ENCODE peak calls at places on chromosomes 12 and 14, in seven cellular contexts. One of them, this sample, is unnamed.

GRCh38 chr14:78324353-78324752 is 154.2 kb downstream of the NRXN3 start:
- DNase-seq in tibial artery: no peak
- DNase-seq in breast epithelium: no peak
- DNase-seq in CD4-positive, CD25-positive, alpha-beta regulatory T cell: no peak
- DNase-seq in astrocyte: no peak
- DNase-seq in psoas muscle: no peak
- DNase-seq in CD8-positive, alpha-beta memory T cell: no peak
- DNase-seq in this sample: no peak

GRCh38 chr14:69247691-69248440 is 12.1 kb upstream of the GALNT16 start:
- DNase-seq in psoas muscle: peak; percentile 46
- DNase-seq in astrocyte: peak; percentile 80
- DNase-seq in CD4-positive, CD25-positive, alpha-beta regulatory T cell: no peak
- DNase-seq in CD8-positive, alpha-beta memory T cell: no peak
- DNase-seq in tibial artery: peak; percentile 79
- DNase-seq in breast epithelium: no peak
- DNase-seq in this sample: no peak

GRCh38 chr12:76765598-76765997 is 1.7 kb downstream of the ZDHHC17 start:
- DNase-seq in psoas muscle: no peak
- DNase-seq in tibial artery: no peak
- DNase-seq in CD8-positive, alpha-beta memory T cell: peak; percentile 11
- DNase-seq in breast epithelium: no peak
- DNase-seq in astrocyte: no peak
- DNase-seq in CD4-positive, CD25-positive, alpha-beta regulatory T cell: no peak
- DNase-seq in this sample: no peak

GRCh38 chr14:76051717-76052459 is 66.3 kb downstream of the IFT43 start:
- DNase-seq in CD4-positive, CD25-positive, alpha-beta regulatory T cell: no peak
- DNase-seq in tibial artery: no peak
- DNase-seq in psoas muscle: no peak
- DNase-seq in breast epithelium: no peak
- DNase-seq in astrocyte: no peak
- DNase-seq in CD8-positive, alpha-beta memory T cell: no peak
- DNase-seq in this sample: no peak

GRCh38 chr14:75861161-75861621 is 120.6 kb downstream of the TGFB3 start:
- DNase-seq in astrocyte: peak; percentile 66
- DNase-seq in tibial artery: no peak
- DNase-seq in CD4-positive, CD25-positive, alpha-beta regulatory T cell: no peak
- DNase-seq in breast epithelium: no peak
- DNase-seq in CD8-positive, alpha-beta memory T cell: no peak
- DNase-seq in psoas muscle: no peak
- DNase-seq in this sample: no peak

GRCh38 chr14:100703574-100704220 is 23.0 kb upstream of the DLK1 start:
- DNase-seq in CD4-positive, CD25-positive, alpha-beta regulatory T cell: no peak
- DNase-seq in psoas muscle: no peak
- DNase-seq in tibial artery: no peak
- DNase-seq in astrocyte: no peak
- DNase-seq in breast epithelium: peak; percentile 72
- DNase-seq in CD8-positive, alpha-beta memory T cell: no peak
- DNase-seq in this sample: no peak

GRCh38 chr14:28635387-28635786 is 131.2 kb upstream of the FOXG1 start:
- DNase-seq in tibial artery: no peak
- DNase-seq in breast epithelium: no peak
- DNase-seq in psoas muscle: no peak
- DNase-seq in CD4-positive, CD25-positive, alpha-beta regulatory T cell: peak; percentile 9
- DNase-seq in astrocyte: peak; percentile 14
- DNase-seq in CD8-positive, alpha-beta memory T cell: no peak
- DNase-seq in this sample: no peak

GRCh38 chr12:112759786-112760185 is 31.8 kb upstream of the RPH3A start:
- DNase-seq in CD4-positive, CD25-positive, alpha-beta regulatory T cell: no peak
- DNase-seq in tibial artery: no peak
- DNase-seq in astrocyte: no peak
- DNase-seq in psoas muscle: no peak
- DNase-seq in breast epithelium: no peak
- DNase-seq in CD8-positive, alpha-beta memory T cell: no peak
- DNase-seq in this sample: no peak

GRCh38 chr12:123095074-123095694 is 55.7 kb downstream of the PITPNM2 start:
- DNase-seq in breast epithelium: no peak
- DNase-seq in tibial artery: no peak
- DNase-seq in CD4-positive, CD25-positive, alpha-beta regulatory T cell: no peak
- DNase-seq in astrocyte: no peak
- DNase-seq in CD8-positive, alpha-beta memory T cell: no peak
- DNase-seq in psoas muscle: no peak
- DNase-seq in this sample: no peak

GRCh38 chr14:34539407-34540180 is at the start of gene EAPP:
- DNase-seq in CD8-positive, alpha-beta memory T cell: peak; percentile 91
- DNase-seq in tibial artery: peak; percentile 99
- DNase-seq in CD4-positive, CD25-positive, alpha-beta regulatory T cell: peak; percentile 97
- DNase-seq in breast epithelium: peak; percentile 98
- DNase-seq in astrocyte: peak; percentile 96
- DNase-seq in psoas muscle: peak; percentile 98
- DNase-seq in this sample: peak; percentile 98

GRCh38 chr12:69639400-69640016 is 28.8 kb upstream of the LRRC10 start:
- DNase-seq in psoas muscle: peak; percentile 53
- DNase-seq in CD8-positive, alpha-beta memory T cell: peak; percentile 38
- DNase-seq in astrocyte: peak; percentile 30
- DNase-seq in breast epithelium: no peak
- DNase-seq in tibial artery: peak; percentile 71
- DNase-seq in CD4-positive, CD25-positive, alpha-beta regulatory T cell: peak; percentile 70
- DNase-seq in this sample: peak; percentile 82

GRCh38 chr12:4177257-4177656 is 96.3 kb upstream of the CCND2 start:
- DNase-seq in CD4-positive, CD25-positive, alpha-beta regulatory T cell: no peak
- DNase-seq in CD8-positive, alpha-beta memory T cell: no peak
- DNase-seq in psoas muscle: no peak
- DNase-seq in astrocyte: no peak
- DNase-seq in breast epithelium: no peak
- DNase-seq in tibial artery: no peak
- DNase-seq in this sample: no peak

GRCh38 chr12:4172999-4173398 is 100.6 kb upstream of the CCND2 start:
- DNase-seq in CD4-positive, CD25-positive, alpha-beta regulatory T cell: no peak
- DNase-seq in tibial artery: no peak
- DNase-seq in CD8-positive, alpha-beta memory T cell: no peak
- DNase-seq in psoas muscle: no peak
- DNase-seq in breast epithelium: no peak
- DNase-seq in astrocyte: peak; percentile 4
- DNase-seq in this sample: no peak

GRCh38 chr12:4174417-4174816 is 99.1 kb upstream of the CCND2 start:
- DNase-seq in tibial artery: no peak
- DNase-seq in psoas muscle: no peak
- DNase-seq in CD8-positive, alpha-beta memory T cell: no peak
- DNase-seq in CD4-positive, CD25-positive, alpha-beta regulatory T cell: no peak
- DNase-seq in breast epithelium: no peak
- DNase-seq in astrocyte: no peak
- DNase-seq in this sample: no peak

GRCh38 chr12:4178424-4179184 is 95.0 kb upstream of the CCND2 start:
- DNase-seq in breast epithelium: no peak
- DNase-seq in CD4-positive, CD25-positive, alpha-beta regulatory T cell: peak; percentile 29
- DNase-seq in CD8-positive, alpha-beta memory T cell: no peak
- DNase-seq in astrocyte: no peak
- DNase-seq in psoas muscle: no peak
- DNase-seq in tibial artery: no peak
- DNase-seq in this sample: no peak

GRCh38 chr12:4176168-4176567 is 97.4 kb upstream of the CCND2 start:
- DNase-seq in tibial artery: no peak
- DNase-seq in CD4-positive, CD25-positive, alpha-beta regulatory T cell: no peak
- DNase-seq in psoas muscle: no peak
- DNase-seq in astrocyte: no peak
- DNase-seq in breast epithelium: no peak
- DNase-seq in CD8-positive, alpha-beta memory T cell: no peak
- DNase-seq in this sample: no peak
- H3K27ac ChIP-seq in tibial artery: no peak overlapping the region
- H3K27ac ChIP-seq in CD4-positive, CD25-positive, alpha-beta regulatory T cell: no peak overlapping the region
- H3K27ac ChIP-seq in psoas muscle: no peak overlapping the region
- H3K27ac ChIP-seq in astrocyte: no peak overlapping the region
- H3K27ac ChIP-seq in breast epithelium: no peak overlapping the region
- H3K27ac ChIP-seq in CD8-positive, alpha-beta memory T cell: no peak overlapping the region
- H3K27ac ChIP-seq in this sample: no peak overlapping the region

GRCh38 chr12:30782316-30783173 is 27.8 kb upstream of the CAPRIN2 start:
- DNase-seq in tibial artery: no peak
- DNase-seq in breast epithelium: no peak
- DNase-seq in CD4-positive, CD25-positive, alpha-beta regulatory T cell: no peak
- DNase-seq in CD8-positive, alpha-beta memory T cell: no peak
- DNase-seq in astrocyte: no peak
- DNase-seq in psoas muscle: peak; percentile 58
- DNase-seq in this sample: peak; percentile 6
- H3K9me3 ChIP-seq in tibial artery: no peaks in the 10 kb centered on the region
- H3K9me3 ChIP-seq in breast epithelium: no peaks in the 10 kb centered on the region
- H3K9me3 ChIP-seq in CD4-positive, CD25-positive, alpha-beta regulatory T cell: no peaks in the 10 kb centered on the region
- H3K9me3 ChIP-seq in CD8-positive, alpha-beta memory T cell: no peaks in the 10 kb centered on the region
- H3K9me3 ChIP-seq in astrocyte: no peaks in the 10 kb centered on the region
- H3K9me3 ChIP-seq in psoas muscle: no peaks in the 10 kb centered on the region
- H3K9me3 ChIP-seq in this sample: peaks cover 12% of the 10 kb centered on the region

GRCh38 chr12:54030442-54030801 is 2.2 kb downstream of the HOXC6 start:
- DNase-seq in psoas muscle: no peak
- DNase-seq in astrocyte: no peak
- DNase-seq in CD8-positive, alpha-beta memory T cell: no peak
- DNase-seq in tibial artery: no peak
- DNase-seq in CD4-positive, CD25-positive, alpha-beta regulatory T cell: no peak
- DNase-seq in breast epithelium: no peak
- DNase-seq in this sample: no peak
- H3K27me3 ChIP-seq in psoas muscle: peaks cover 4% of the 10 kb centered on the region
- H3K27me3 ChIP-seq in astrocyte: peaks cover 87% of the 10 kb centered on the region
- H3K27me3 ChIP-seq in CD8-positive, alpha-beta memory T cell: peaks cover 81% of the 10 kb centered on the region
- H3K27me3 ChIP-seq in tibial artery: no peaks in the 10 kb centered on the region
- H3K27me3 ChIP-seq in CD4-positive, CD25-positive, alpha-beta regulatory T cell: peaks cover 40% of the 10 kb centered on the region
- H3K27me3 ChIP-seq in breast epithelium: no peaks in the 10 kb centered on the region
- H3K27me3 ChIP-seq in this sample: no peaks in the 10 kb centered on the region

GRCh38 chr14:85535916-85536834 is 6.2 kb downstream of the FLRT2 start:
- DNase-seq in breast epithelium: no peak
- DNase-seq in CD8-positive, alpha-beta memory T cell: no peak
- DNase-seq in tibial artery: no peak
- DNase-seq in astrocyte: peak; percentile 48
- DNase-seq in psoas muscle: no peak
- DNase-seq in CD4-positive, CD25-positive, alpha-beta regulatory T cell: no peak
- DNase-seq in this sample: peak; percentile 61
- H3K27ac ChIP-seq in breast epithelium: peak overlapping the region; percentile 49
- H3K27ac ChIP-seq in CD8-positive, alpha-beta memory T cell: no peak overlapping the region
- H3K27ac ChIP-seq in tibial artery: no peak overlapping the region
- H3K27ac ChIP-seq in astrocyte: no peak overlapping the region
- H3K27ac ChIP-seq in psoas muscle: peak overlapping the region; percentile 83
- H3K27ac ChIP-seq in CD4-positive, CD25-positive, alpha-beta regulatory T cell: no peak overlapping the region
- H3K27ac ChIP-seq in this sample: peak overlapping the region; percentile 32

DNA sequence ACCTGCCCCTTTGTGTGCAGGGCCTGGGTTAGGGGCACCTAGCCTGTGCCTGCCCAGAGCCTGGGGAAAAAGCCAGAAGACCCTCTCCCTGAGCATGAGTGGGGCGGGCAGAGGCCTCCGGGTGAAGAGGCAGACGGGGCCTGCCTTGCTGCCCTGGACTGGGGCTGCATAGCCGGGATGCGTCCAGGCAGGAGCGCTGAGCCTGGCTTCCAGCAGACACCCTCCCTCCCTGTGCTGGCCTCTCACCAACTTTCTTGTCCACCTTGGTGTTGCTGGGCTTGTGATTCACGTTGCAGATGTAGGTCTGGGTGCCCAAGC is 216.1 kb downstream of the TMEM121 start:
- DNase-seq in psoas muscle: no peak
- DNase-seq in breast epithelium: no peak
- DNase-seq in tibial artery: no peak
- DNase-seq in CD4-positive, CD25-positive, alpha-beta regulatory T cell: no peak
- DNase-seq in CD8-positive, alpha-beta memory T cell: no peak
- DNase-seq in astrocyte: no peak
- DNase-seq in this sample: no peak
- H3K9me3 ChIP-seq in psoas muscle: no peaks in the 10 kb centered on the region
- H3K9me3 ChIP-seq in breast epithelium: no peaks in the 10 kb centered on the region
- H3K9me3 ChIP-seq in tibial artery: no peaks in the 10 kb centered on the region
- H3K9me3 ChIP-seq in CD4-positive, CD25-positive, alpha-beta regulatory T cell: no peaks in the 10 kb centered on the region
- H3K9me3 ChIP-seq in CD8-positive, alpha-beta memory T cell: no peaks in the 10 kb centered on the region
- H3K9me3 ChIP-seq in astrocyte: peaks cover 8% of the 10 kb centered on the region
- H3K9me3 ChIP-seq in this sample: no peaks in the 10 kb centered on the region

GRCh38 chr14:99546230-99546879 is 57.7 kb downstream of the CCDC85C start:
- DNase-seq in CD8-positive, alpha-beta memory T cell: no peak
- DNase-seq in astrocyte: no peak
- DNase-seq in breast epithelium: no peak
- DNase-seq in tibial artery: no peak
- DNase-seq in CD4-positive, CD25-positive, alpha-beta regulatory T cell: no peak
- DNase-seq in psoas muscle: no peak
- DNase-seq in this sample: no peak

GRCh38 chr14:99543369-99543768 is 60.6 kb downstream of the CCDC85C start:
- DNase-seq in breast epithelium: no peak
- DNase-seq in tibial artery: no peak
- DNase-seq in CD4-positive, CD25-positive, alpha-beta regulatory T cell: no peak
- DNase-seq in psoas muscle: no peak
- DNase-seq in CD8-positive, alpha-beta memory T cell: no peak
- DNase-seq in astrocyte: no peak
- DNase-seq in this sample: no peak

GRCh38 chr14:99543985-99544384 is 60.0 kb downstream of the CCDC85C start:
- DNase-seq in CD4-positive, CD25-positive, alpha-beta regulatory T cell: no peak
- DNase-seq in breast epithelium: no peak
- DNase-seq in CD8-positive, alpha-beta memory T cell: no peak
- DNase-seq in psoas muscle: no peak
- DNase-seq in astrocyte: no peak
- DNase-seq in tibial artery: no peak
- DNase-seq in this sample: no peak

GRCh38 chr14:99545574-99545973 is 58.4 kb downstream of the CCDC85C start:
- DNase-seq in breast epithelium: no peak
- DNase-seq in psoas muscle: no peak
- DNase-seq in CD4-positive, CD25-positive, alpha-beta regulatory T cell: no peak
- DNase-seq in CD8-positive, alpha-beta memory T cell: no peak
- DNase-seq in tibial artery: no peak
- DNase-seq in astrocyte: no peak
- DNase-seq in this sample: no peak

DNA sequence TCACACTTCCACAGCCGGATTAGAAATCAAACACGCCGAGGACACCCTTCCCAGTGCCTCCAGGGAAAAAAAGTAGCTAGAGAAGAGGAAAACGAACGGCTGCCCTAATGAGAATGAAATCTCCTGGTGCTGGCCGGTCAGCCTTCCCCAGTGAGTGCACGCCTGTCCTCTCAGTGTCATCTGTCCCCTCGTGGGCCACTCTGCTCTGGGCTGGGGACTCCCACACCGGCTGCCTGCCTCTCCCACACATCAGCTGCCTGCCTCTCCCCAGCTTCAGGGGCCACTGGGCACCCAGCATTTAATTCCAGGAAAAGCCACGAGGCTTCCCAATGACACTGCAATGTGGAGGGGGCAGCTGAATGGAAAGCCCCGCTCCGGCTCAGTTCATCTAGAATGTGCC is 59.0 kb downstream of the CCDC85C start:
- DNase-seq in psoas muscle: no peak
- DNase-seq in astrocyte: no peak
- DNase-seq in tibial artery: no peak
- DNase-seq in CD4-positive, CD25-positive, alpha-beta regulatory T cell: no peak
- DNase-seq in CD8-positive, alpha-beta memory T cell: no peak
- DNase-seq in breast epithelium: no peak
- DNase-seq in this sample: no peak
- H3K27me3 ChIP-seq in psoas muscle: no peaks in the 10 kb centered on the region
- H3K27me3 ChIP-seq in astrocyte: no peaks in the 10 kb centered on the region
- H3K27me3 ChIP-seq in tibial artery: no peaks in the 10 kb centered on the region
- H3K27me3 ChIP-seq in CD4-positive, CD25-positive, alpha-beta regulatory T cell: no peaks in the 10 kb centered on the region
- H3K27me3 ChIP-seq in CD8-positive, alpha-beta memory T cell: no peaks in the 10 kb centered on the region
- H3K27me3 ChIP-seq in breast epithelium: no peaks in the 10 kb centered on the region
- H3K27me3 ChIP-seq in this sample: no peaks in the 10 kb centered on the region

GRCh38 chr14:22569749-22570131 is 19.3 kb downstream of the DAD1 start:
- DNase-seq in breast epithelium: no peak
- DNase-seq in CD4-positive, CD25-positive, alpha-beta regulatory T cell: no peak
- DNase-seq in astrocyte: no peak
- DNase-seq in psoas muscle: no peak
- DNase-seq in CD8-positive, alpha-beta memory T cell: no peak
- DNase-seq in tibial artery: no peak
- DNase-seq in this sample: no peak
- H3K27ac ChIP-seq in breast epithelium: no peak overlapping the region
- H3K27ac ChIP-seq in CD4-positive, CD25-positive, alpha-beta regulatory T cell: peak overlapping the region; percentile 99
- H3K27ac ChIP-seq in astrocyte: peak overlapping the region; percentile 6
- H3K27ac ChIP-seq in psoas muscle: peak overlapping the region; percentile 5
- H3K27ac ChIP-seq in CD8-positive, alpha-beta memory T cell: peak overlapping the region; percentile 55
- H3K27ac ChIP-seq in tibial artery: no peak overlapping the region
- H3K27ac ChIP-seq in this sample: no peak overlapping the region

This sample was measured in SJCRH30.